ENCODE peak calls at places on chromosome X, in seven cellular contexts. X, H, N, L, P, Y and I are unnamed samples.

GRCh38 chrX:23901805-23902204 is 5.9 kb downstream of the APOO start:
- DNase-seq in X (peak), H (peak), N (peak), L (peak), P (peak), Y (no peak), I (peak)

GRCh38 chrX:118975831-118976598 is 1.6 kb downstream of the LONRF3 start:
- DNase-seq in X (no peak), H (peak), N (peak), L (peak), P (peak), Y (peak), I (peak)

GRCh38 chrX:20431486-20431885 is 164.8 kb upstream of the RPS6KA3 start:
- DNase-seq in X (no peak), H (no peak), N (no peak), L (no peak), P (no peak), Y (no peak), I (no peak)

GRCh38 chrX:1661048-1661921 is 46.4 kb downstream of the ASMT start:
- DNase-seq in X (peak), H (peak), N (peak), L (no peak), P (no peak), Y (no peak), I (peak)

GRCh38 chrX:11386001-11386523 is 92.8 kb downstream of the AMELX start:
- DNase-seq in X (no peak), H (no peak), N (peak), L (peak), P (peak), Y (no peak), I (no peak)

GRCh38 chrX:93874554-93874953 is 200.5 kb downstream of the FAM133A start:
- DNase-seq in X (peak), H (peak), N (no peak), L (no peak), P (no peak), Y (no peak), I (peak)

GRCh38 chrX:3165808-3166207 is 124.5 kb downstream of the ARSF start:
- DNase-seq in X (no peak), H (no peak), N (no peak), L (no peak), P (no peak), Y (no peak), I (no peak)

GRCh38 chrX:113297456-113297855 is 456.8 kb upstream of the AMOT start:
- DNase-seq in X (no peak), H (no peak), N (no peak), L (no peak), P (peak), Y (no peak), I (no peak)

GRCh38 chrX:68332156-68332823 is 101.0 kb downstream of the OPHN1 start:
- DNase-seq in X (no peak), H (peak), N (no peak), L (no peak), P (peak), Y (no peak), I (no peak)

GRCh38 chrX:40733691-40734090 is 1.7 kb downstream of the MED14 start:
- DNase-seq in X (no peak), H (no peak), N (no peak), L (no peak), P (peak), Y (no peak), I (no peak)

GRCh38 chrX:11756354-11757318 is 1.4 kb upstream of the MSL3 start:
- DNase-seq in X (no peak), H (no peak), N (no peak), L (no peak), P (peak), Y (no peak), I (no peak)

GRCh38 chrX:40189018-40189417 is 91.3 kb upstream of the BCOR start:
- DNase-seq in X (no peak), H (no peak), N (no peak), L (no peak), P (peak), Y (no peak), I (no peak)

GRCh38 chrX:115494133-115494532 is 66.8 kb upstream of the PLS3 start:
- DNase-seq in X (no peak), H (no peak), N (no peak), L (peak), P (no peak), Y (no peak), I (no peak)

GRCh38 chrX:17377047-17377692 is 2.2 kb downstream of the NHS start:
- DNase-seq in X (peak), H (peak), N (peak), L (peak), P (peak), Y (peak), I (peak)

GRCh38 chrX:131881194-131881593 is 141.9 kb upstream of the STK26 start:
- DNase-seq in X (no peak), H (peak), N (no peak), L (no peak), P (no peak), Y (no peak), I (no peak)

GRCh38 chrX:10756365-10756915 is 136.1 kb upstream of the MID1 start:
- DNase-seq in X (peak), H (no peak), N (no peak), L (peak), P (peak), Y (no peak), I (no peak)

GRCh38 chrX:136531951-136532350 is at the start of gene VGLL1:
- DNase-seq in X (no peak), H (no peak), N (no peak), L (no peak), P (no peak), Y (no peak), I (no peak)

GRCh38 chrX:63349307-63349706 is 1.8 kb downstream of the SPIN4 start:
- DNase-seq in X (no peak), H (no peak), N (no peak), L (no peak), P (no peak), Y (no peak), I (no peak)

GRCh38 chrX:111914398-111915092 is 38.6 kb downstream of the TRPC5OS start:
- DNase-seq in X (no peak), H (peak), N (no peak), L (peak), P (peak), Y (no peak), I (no peak)

GRCh38 chrX:68498044-68498507 is 775 bp upstream of the YIPF6 start:
- DNase-seq in X (no peak), H (no peak), N (no peak), L (no peak), P (no peak), Y (no peak), I (no peak)

GRCh38 chrX:70826715-70827114 is 81.8 kb downstream of the TEX11 start:
- DNase-seq in X (no peak), H (no peak), N (no peak), L (no peak), P (no peak), Y (no peak), I (peak)

GRCh38 chrX:136880003-136880451 is 498 bp downstream of the RBMX start:
- DNase-seq in X (no peak), H (peak), N (peak), L (no peak), P (no peak), Y (no peak), I (no peak)

GRCh38 chrX:49174723-49175122 is 3.0 kb downstream of the PLP2 start:
- DNase-seq in X (no peak), H (no peak), N (no peak), L (no peak), P (no peak), Y (no peak), I (no peak)

GRCh38 chrX:11781734-11782370 is 23.8 kb downstream of the MSL3 start:
- DNase-seq in X (peak), H (no peak), N (no peak), L (no peak), P (no peak), Y (no peak), I (no peak)

DNA sequence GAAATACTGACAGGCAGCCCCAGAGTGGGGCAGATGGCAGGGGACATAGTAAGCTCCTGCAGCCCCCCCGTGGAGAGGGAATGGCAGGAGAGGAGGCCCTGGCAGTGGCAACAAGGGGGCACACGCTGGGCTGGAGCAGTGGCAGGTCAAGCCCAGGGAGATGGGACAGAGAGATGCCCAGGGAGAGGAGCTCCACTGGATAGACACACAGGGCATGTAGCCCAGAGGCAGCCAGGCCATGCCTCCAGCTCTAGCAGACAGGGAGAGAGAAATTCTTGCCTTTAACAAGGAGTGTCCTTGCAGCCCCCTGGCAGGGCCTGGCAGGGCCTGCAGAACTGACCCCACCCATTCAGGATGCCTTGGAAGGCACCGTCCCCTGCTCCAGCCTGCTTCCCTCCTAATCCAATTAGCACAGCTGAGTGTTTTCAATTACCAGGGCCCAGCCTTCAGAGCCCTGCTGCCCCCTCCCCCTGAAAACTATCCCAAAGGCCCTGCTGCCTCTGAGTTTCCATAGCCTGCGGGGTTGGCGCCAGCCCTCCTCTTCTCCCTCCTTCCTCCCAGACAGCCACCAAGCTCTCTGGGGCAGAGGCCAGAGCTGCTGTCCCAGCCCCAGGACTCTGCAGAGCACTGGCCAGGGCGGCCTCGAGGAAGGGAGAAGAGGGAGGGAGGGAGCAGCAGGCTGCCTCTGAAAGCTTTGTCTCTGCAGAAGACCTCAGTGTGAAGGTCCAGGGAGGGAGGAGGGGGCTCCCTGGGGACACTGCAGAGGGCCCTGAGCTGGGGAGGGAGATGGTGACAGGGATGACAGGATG is 12.5 kb downstream of the L1CAM start:
- DNase-seq in X (no peak), H (peak), N (no peak), L (no peak), P (no peak), Y (no peak), I (no peak)
- H3K4me3 ChIP-seq in X (no peak), H (no peak), N (no peak), L (no peak), P (no peak), Y (no peak), I (no peak)

DNA sequence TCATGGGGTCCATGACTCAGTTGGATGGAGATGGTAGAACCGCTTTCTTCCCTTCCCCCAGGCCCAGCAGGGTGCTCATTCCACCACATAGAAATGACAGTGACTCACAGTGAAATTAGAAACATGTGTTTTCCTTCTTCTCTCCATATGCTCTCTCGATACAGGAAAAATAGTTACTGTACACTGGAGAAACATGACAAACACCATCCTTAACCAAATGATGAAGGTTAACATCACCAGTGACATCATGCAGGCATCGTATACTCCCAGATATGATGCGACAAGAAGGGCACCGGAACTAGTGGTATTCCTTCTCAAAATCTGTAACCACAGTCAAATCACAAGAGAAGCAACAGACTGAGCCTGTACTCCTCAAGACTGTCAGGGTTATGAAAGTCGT is 11.7 kb upstream of the RAB40A start:
- DNase-seq in X (no peak), H (no peak), N (no peak), L (peak), P (peak), Y (no peak), I (no peak)
- H3K4me3 ChIP-seq in X (no peak), H (no peak), N (no peak), L (no peak), P (no peak), Y (no peak), I (no peak)

GRCh38 chrX:47523297-47523696 is 37.7 kb upstream of the ARAF start:
- DNase-seq in X (peak), H (peak), N (peak), L (peak), P (peak), Y (peak), I (peak)
- H3K4me3 ChIP-seq in X (peak), H (peak), N (peak), L (peak), P (peak), Y (peak), I (peak)

DNA sequence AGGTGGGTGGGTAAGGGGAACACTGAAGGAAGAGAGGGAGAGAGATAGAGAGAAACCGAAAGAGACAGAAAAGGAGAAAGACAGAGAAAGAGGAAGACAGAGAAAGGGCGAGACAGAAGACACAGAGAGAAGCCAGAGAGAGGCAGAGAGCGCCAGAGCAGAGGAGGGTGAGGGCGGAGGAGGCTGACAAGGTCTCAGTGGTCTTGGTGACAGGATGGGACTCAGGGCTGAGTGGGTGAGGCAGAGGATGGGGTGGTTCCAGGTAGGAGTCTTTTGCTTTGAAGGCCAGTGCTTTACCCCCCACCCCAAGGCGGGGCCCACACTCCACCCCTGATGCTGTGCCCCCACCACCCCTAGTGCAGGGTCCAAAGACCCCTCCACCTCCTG is 1.1 kb downstream of the IQSEC2 start:
- DNase-seq in X (no peak), H (peak), N (no peak), L (no peak), P (no peak), Y (no peak), I (no peak)
- H3K4me3 ChIP-seq in X (peak), H (peak), N (no peak), L (no peak), P (peak), Y (peak), I (peak)

GRCh38 chrX:105823092-105823454 is 734 bp downstream of the NRK start:
- DNase-seq in X (no peak), H (no peak), N (no peak), L (no peak), P (no peak), Y (no peak), I (no peak)

GRCh38 chrX:105816517-105816916 is 5.8 kb upstream of the NRK start:
- DNase-seq in X (no peak), H (no peak), N (no peak), L (no peak), P (no peak), Y (no peak), I (no peak)

GRCh38 chrX:105820247-105820646 is 2.1 kb upstream of the NRK start:
- DNase-seq in X (no peak), H (peak), N (no peak), L (no peak), P (no peak), Y (no peak), I (no peak)

GRCh38 chrX:105821471-105822081 is 763 bp upstream of the NRK start:
- DNase-seq in X (no peak), H (peak), N (peak), L (peak), P (peak), Y (no peak), I (no peak)

DNA sequence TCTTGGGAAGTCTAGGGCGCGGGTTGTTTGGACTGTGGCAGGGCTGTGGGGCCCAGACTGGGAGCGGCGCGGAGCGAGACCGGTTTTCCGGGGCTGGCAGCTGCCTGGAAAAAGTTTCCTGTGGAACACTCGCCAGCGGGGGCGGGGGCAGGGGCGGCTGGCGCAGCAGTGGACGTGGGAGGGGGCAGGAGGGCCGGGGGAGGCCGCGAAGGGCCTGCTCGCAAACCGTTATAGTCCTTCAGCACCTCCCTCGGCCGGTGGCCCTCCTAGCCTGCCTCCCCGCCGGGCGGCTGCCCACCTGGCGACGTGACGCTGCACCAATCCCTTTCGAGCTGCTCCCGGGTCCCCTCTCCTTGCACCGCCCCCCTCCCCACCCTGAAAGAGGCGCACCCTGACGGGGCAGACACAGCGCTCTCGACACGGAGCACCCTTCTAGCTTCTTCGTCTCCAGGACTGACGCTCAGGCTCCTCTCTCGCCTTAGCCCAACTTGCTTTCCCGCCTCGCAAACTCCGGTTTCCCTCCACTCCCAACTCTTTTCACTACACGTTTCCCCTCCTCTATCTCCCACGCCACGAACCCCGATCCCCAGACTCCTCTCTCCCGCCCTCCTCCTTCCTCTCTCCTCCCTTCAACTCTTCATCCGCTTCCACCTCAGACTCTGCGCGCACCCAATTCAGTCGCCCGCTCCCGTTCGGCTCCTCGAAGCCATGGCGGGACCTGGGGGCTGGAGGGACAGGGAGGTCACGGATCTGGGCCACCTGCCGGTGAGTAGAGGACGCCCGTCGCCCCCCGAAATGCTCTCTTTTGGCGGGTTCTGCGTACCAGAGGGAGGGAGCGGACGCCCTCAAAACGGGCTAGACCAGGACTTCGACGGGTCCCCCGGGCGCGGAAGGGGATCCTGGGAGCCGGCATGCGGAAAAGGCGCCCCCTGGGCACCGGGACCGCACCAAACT is at the start of gene NRK:
- DNase-seq in X (no peak), H (peak), N (no peak), L (no peak), P (peak), Y (no peak), I (no peak)
- H3K4me3 ChIP-seq in X (peak), H (peak), N (no peak), L (peak), P (peak), Y (peak), I (no peak)

GRCh38 chrX:134171661-134172587 is 65.1 kb upstream of the CCDC160 start:
- DNase-seq in X (no peak), H (peak), N (no peak), L (no peak), P (no peak), Y (no peak), I (no peak)
- H3K4me3 ChIP-seq in X (no peak), H (peak), N (peak), L (peak), P (peak), Y (peak), I (peak)

GRCh38 chrX:65821721-65822496 is 154.5 kb downstream of the MSN start:
- DNase-seq in X (no peak), H (no peak), N (peak), L (no peak), P (no peak), Y (no peak), I (peak)
- H3K4me3 ChIP-seq in X (peak), H (no peak), N (no peak), L (peak), P (no peak), Y (peak), I (peak)

GRCh38 chrX:96372313-96373046 is 312.2 kb upstream of the DIAPH2 start:
- DNase-seq in X (peak), H (peak), N (no peak), L (peak), P (peak), Y (no peak), I (no peak)
- H3K4me3 ChIP-seq in X (no peak), H (no peak), N (no peak), L (no peak), P (no peak), Y (peak), I (no peak)